ENCODE peak calls at places on chromosome 12, in four cellular contexts. One of them, this sample, is unnamed.

GRCh38 chr12:52993558-52993869 is 12.7 kb upstream of the EIF4B start:
- DNase-seq in stimulated activated CD4-positive, alpha-beta T cell treated with anti-CD3 and anti-CD28 coated beads, Interleukin-2, amount 100 ng/mL, for 4 hours: no peak
- DNase-seq in GM04504: no peak
- DNase-seq in GM06990: no peak
- DNase-seq in this sample: no peak

GRCh38 chr12:28253175-28253641 is 63.0 kb downstream of the CCDC91 start:
- DNase-seq in stimulated activated CD4-positive, alpha-beta T cell treated with anti-CD3 and anti-CD28 coated beads, Interleukin-2, amount 100 ng/mL, for 4 hours: peak
- DNase-seq in GM04504: no peak
- DNase-seq in GM06990: no peak
- DNase-seq in this sample: peak

GRCh38 chr12:114888458-114888857 is 204.5 kb upstream of the TBX3 start:
- DNase-seq in stimulated activated CD4-positive, alpha-beta T cell treated with anti-CD3 and anti-CD28 coated beads, Interleukin-2, amount 100 ng/mL, for 4 hours: no peak
- DNase-seq in GM04504: peak
- DNase-seq in GM06990: no peak
- DNase-seq in this sample: no peak

GRCh38 chr12:12663644-12664294 is 32.2 kb downstream of the GPR19 start:
- DNase-seq in stimulated activated CD4-positive, alpha-beta T cell treated with anti-CD3 and anti-CD28 coated beads, Interleukin-2, amount 100 ng/mL, for 4 hours: no peak
- DNase-seq in GM04504: no peak
- DNase-seq in GM06990: peak
- DNase-seq in this sample: no peak

GRCh38 chr12:25876383-25877045 is 82.0 kb upstream of the RASSF8 start:
- DNase-seq in stimulated activated CD4-positive, alpha-beta T cell treated with anti-CD3 and anti-CD28 coated beads, Interleukin-2, amount 100 ng/mL, for 4 hours: no peak
- DNase-seq in GM04504: no peak
- DNase-seq in GM06990: no peak
- DNase-seq in this sample: peak

GRCh38 chr12:52258335-52258901 is 16.0 kb upstream of the KRT86 start:
- DNase-seq in stimulated activated CD4-positive, alpha-beta T cell treated with anti-CD3 and anti-CD28 coated beads, Interleukin-2, amount 100 ng/mL, for 4 hours: no peak
- DNase-seq in GM04504: no peak
- DNase-seq in GM06990: no peak
- DNase-seq in this sample: no peak

GRCh38 chr12:11773889-11774677 is 124.6 kb downstream of the ETV6 start:
- DNase-seq in stimulated activated CD4-positive, alpha-beta T cell treated with anti-CD3 and anti-CD28 coated beads, Interleukin-2, amount 100 ng/mL, for 4 hours: no peak
- DNase-seq in GM04504: no peak
- DNase-seq in GM06990: no peak
- DNase-seq in this sample: no peak

GRCh38 chr12:130501821-130502220 is 164.1 kb downstream of the PIWIL1 start:
- DNase-seq in stimulated activated CD4-positive, alpha-beta T cell treated with anti-CD3 and anti-CD28 coated beads, Interleukin-2, amount 100 ng/mL, for 4 hours: no peak
- DNase-seq in GM04504: no peak
- DNase-seq in GM06990: no peak
- DNase-seq in this sample: no peak

GRCh38 chr12:111274820-111275219 is 94.1 kb downstream of the PHETA1 start:
- DNase-seq in stimulated activated CD4-positive, alpha-beta T cell treated with anti-CD3 and anti-CD28 coated beads, Interleukin-2, amount 100 ng/mL, for 4 hours: no peak
- DNase-seq in GM04504: no peak
- DNase-seq in GM06990: no peak
- DNase-seq in this sample: no peak

GRCh38 chr12:24741216-24741615 is 207.7 kb downstream of the BCAT1 start:
- DNase-seq in stimulated activated CD4-positive, alpha-beta T cell treated with anti-CD3 and anti-CD28 coated beads, Interleukin-2, amount 100 ng/mL, for 4 hours: no peak
- DNase-seq in GM04504: no peak
- DNase-seq in GM06990: peak
- DNase-seq in this sample: no peak

GRCh38 chr12:89707992-89708792 is 446 bp downstream of the ATP2B1 start:
- DNase-seq in stimulated activated CD4-positive, alpha-beta T cell treated with anti-CD3 and anti-CD28 coated beads, Interleukin-2, amount 100 ng/mL, for 4 hours: peak
- DNase-seq in GM04504: no peak
- DNase-seq in GM06990: peak
- DNase-seq in this sample: peak

GRCh38 chr12:293199-293598 is 30.6 kb upstream of the SLC6A13 start:
- DNase-seq in stimulated activated CD4-positive, alpha-beta T cell treated with anti-CD3 and anti-CD28 coated beads, Interleukin-2, amount 100 ng/mL, for 4 hours: no peak
- DNase-seq in GM04504: no peak
- DNase-seq in GM06990: no peak
- DNase-seq in this sample: no peak

GRCh38 chr12:110104188-110104969 is 19.8 kb upstream of the IFT81 start:
- DNase-seq in stimulated activated CD4-positive, alpha-beta T cell treated with anti-CD3 and anti-CD28 coated beads, Interleukin-2, amount 100 ng/mL, for 4 hours: no peak
- DNase-seq in GM04504: no peak
- DNase-seq in GM06990: no peak
- DNase-seq in this sample: no peak

GRCh38 chr12:64937466-64937865 is 113.0 kb downstream of the TBC1D30 start:
- DNase-seq in stimulated activated CD4-positive, alpha-beta T cell treated with anti-CD3 and anti-CD28 coated beads, Interleukin-2, amount 100 ng/mL, for 4 hours: no peak
- DNase-seq in GM04504: no peak
- DNase-seq in GM06990: no peak
- DNase-seq in this sample: no peak

GRCh38 chr12:121264951-121265350 is 31.6 kb downstream of the CAMKK2 start:
- DNase-seq in stimulated activated CD4-positive, alpha-beta T cell treated with anti-CD3 and anti-CD28 coated beads, Interleukin-2, amount 100 ng/mL, for 4 hours: no peak
- DNase-seq in GM04504: no peak
- DNase-seq in GM06990: no peak
- DNase-seq in this sample: no peak

GRCh38 chr12:51441583-51441982 is 17.0 kb downstream of the SLC4A8 start:
- DNase-seq in stimulated activated CD4-positive, alpha-beta T cell treated with anti-CD3 and anti-CD28 coated beads, Interleukin-2, amount 100 ng/mL, for 4 hours: no peak
- DNase-seq in GM04504: peak
- DNase-seq in GM06990: no peak
- DNase-seq in this sample: no peak

GRCh38 chr12:124352839-124353238 is 57.9 kb downstream of the RFLNA start:
- DNase-seq in stimulated activated CD4-positive, alpha-beta T cell treated with anti-CD3 and anti-CD28 coated beads, Interleukin-2, amount 100 ng/mL, for 4 hours: no peak
- DNase-seq in GM04504: peak
- DNase-seq in GM06990: no peak
- DNase-seq in this sample: no peak

GRCh38 chr12:127292736-127293135 is 974.2 kb upstream of the TMEM132C start:
- DNase-seq in stimulated activated CD4-positive, alpha-beta T cell treated with anti-CD3 and anti-CD28 coated beads, Interleukin-2, amount 100 ng/mL, for 4 hours: no peak
- DNase-seq in GM04504: no peak
- DNase-seq in GM06990: no peak
- DNase-seq in this sample: no peak

GRCh38 chr12:47547077-47547476 is 158.8 kb downstream of the RPAP3 start:
- DNase-seq in stimulated activated CD4-positive, alpha-beta T cell treated with anti-CD3 and anti-CD28 coated beads, Interleukin-2, amount 100 ng/mL, for 4 hours: no peak
- DNase-seq in GM04504: peak
- DNase-seq in GM06990: no peak
- DNase-seq in this sample: peak

GRCh38 chr12:3152013-3152412 is 74.8 kb downstream of the TSPAN9 start:
- DNase-seq in stimulated activated CD4-positive, alpha-beta T cell treated with anti-CD3 and anti-CD28 coated beads, Interleukin-2, amount 100 ng/mL, for 4 hours: no peak
- DNase-seq in GM04504: no peak
- DNase-seq in GM06990: no peak
- DNase-seq in this sample: no peak

This sample was measured in NCI-H226.